ENCODE peak calls at places on chromosomes 5 and 9, in six cellular contexts. Y is neuronal stem cell, J is IMR-90, A is H9, M is H1, G is trophoblast cell. U is an unnamed sample.

GRCh38 chr5:118987988-118988945 is at the start of gene DTWD2:
- DNase-seq in G (peak; percentile 97), J (peak; percentile 88), Y (peak; percentile 90), M (peak; percentile 99), A (peak; percentile 97), U (peak; percentile 92)

GRCh38 chr5:6634788-6635430 is 1.7 kb downstream of the SRD5A1 start:
- DNase-seq in A (no peak), M (no peak), Y (no peak), G (no peak), J (peak; percentile 45), U (peak; percentile 19)

GRCh38 chr9:94145640-94146039 is 61.4 kb downstream of the PTPDC1 start:
- DNase-seq in J (no peak), G (no peak), A (no peak), Y (no peak), M (no peak), U (no peak)

GRCh38 chr5:84301535-84301934 is 83.1 kb downstream of the EDIL3 start:
- DNase-seq in M (no peak), A (no peak), G (no peak), Y (no peak), J (peak; percentile 56), U (no peak)

GRCh38 chr9:91803143-91803940 is 146.7 kb downstream of the ROR2 start:
- DNase-seq in Y (no peak), A (no peak), J (peak; percentile 81), G (peak; percentile 33), M (no peak), U (peak; percentile 75)

GRCh38 chr5:139167952-139168720 is 30.0 kb downstream of the SIL1 start:
- DNase-seq in A (no peak), G (no peak), Y (no peak), M (no peak), J (no peak), U (no peak)

GRCh38 chr5:109006129-109006528 is 258.4 kb downstream of the FER start:
- DNase-seq in J (no peak), Y (no peak), M (no peak), A (peak; percentile 24), G (no peak), U (no peak)

GRCh38 chr9:114178756-114179450 is 23.6 kb downstream of the COL27A1 start:
- DNase-seq in J (no peak), G (no peak), M (no peak), A (no peak), Y (no peak), U (peak; percentile 29)

GRCh38 chr5:122442938-122443337 is 130.9 kb downstream of the SNCAIP start:
- DNase-seq in G (no peak), M (no peak), A (no peak), J (no peak), Y (no peak), U (no peak)

GRCh38 chr5:153799466-153799865 is 239.2 kb downstream of the FAM114A2 start:
- DNase-seq in A (no peak), Y (no peak), G (no peak), M (no peak), J (no peak), U (no peak)

GRCh38 chr9:123656565-123656964 is 273.4 kb downstream of the DENND1A start:
- DNase-seq in J (peak; percentile 53), M (no peak), Y (no peak), G (no peak), A (no peak), U (no peak)

GRCh38 chr5:10310073-10310779 is 2.5 kb upstream of the CMBL start:
- DNase-seq in A (peak; percentile 57), Y (no peak), J (peak; percentile 59), M (no peak), G (peak; percentile 52), U (peak; percentile 39)

GRCh38 chr5:89583534-89583933 is 700.5 kb upstream of the MEF2C start:
- DNase-seq in M (no peak), A (no peak), G (no peak), Y (no peak), J (no peak), U (no peak)

GRCh38 chr5:89582768-89583339 is 699.9 kb upstream of the MEF2C start:
- DNase-seq in J (no peak), Y (no peak), A (no peak), G (no peak), M (no peak), U (no peak)

GRCh38 chr5:89580976-89581375 is 698.0 kb upstream of the MEF2C start:
- DNase-seq in J (no peak), G (no peak), M (no peak), Y (no peak), A (no peak), U (no peak)

DNA sequence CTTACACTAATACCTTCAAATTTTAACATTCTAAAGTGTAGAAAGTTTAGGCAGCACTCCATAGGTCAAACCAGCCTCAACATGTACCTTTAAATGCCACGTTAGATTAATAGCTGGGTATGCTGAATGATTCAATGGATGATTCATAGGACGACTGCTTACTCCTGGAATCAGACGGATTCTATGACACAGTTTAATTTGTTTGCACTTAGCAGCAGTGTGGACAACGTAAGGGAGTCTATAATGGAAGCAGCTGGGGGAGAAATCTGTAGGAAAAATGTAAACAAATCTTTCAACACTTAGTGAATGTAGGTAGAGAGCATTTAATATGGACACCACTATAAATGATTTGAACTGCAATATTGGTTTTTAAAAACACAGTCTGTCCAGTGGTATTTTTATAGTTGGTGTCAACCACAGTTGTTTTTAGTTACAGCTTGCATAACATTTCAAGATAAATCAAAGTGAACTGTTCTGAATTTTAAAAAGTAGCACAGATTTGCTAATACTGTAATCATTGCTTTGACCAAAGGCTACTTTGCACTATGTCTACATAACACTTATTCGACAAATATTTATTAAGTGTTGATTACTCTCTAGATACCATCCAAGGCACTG is 701.5 kb upstream of the MEF2C start:
- DNase-seq in M (no peak), A (no peak), J (peak; percentile 52), G (no peak), Y (no peak), U (peak; percentile 65)
- H2AFZ ChIP-seq in M (no peak overlapping the region), A (no peak overlapping the region), J (no peak overlapping the region), G (no peak overlapping the region), Y (no peak overlapping the region), U (no peak overlapping the region)

DNA sequence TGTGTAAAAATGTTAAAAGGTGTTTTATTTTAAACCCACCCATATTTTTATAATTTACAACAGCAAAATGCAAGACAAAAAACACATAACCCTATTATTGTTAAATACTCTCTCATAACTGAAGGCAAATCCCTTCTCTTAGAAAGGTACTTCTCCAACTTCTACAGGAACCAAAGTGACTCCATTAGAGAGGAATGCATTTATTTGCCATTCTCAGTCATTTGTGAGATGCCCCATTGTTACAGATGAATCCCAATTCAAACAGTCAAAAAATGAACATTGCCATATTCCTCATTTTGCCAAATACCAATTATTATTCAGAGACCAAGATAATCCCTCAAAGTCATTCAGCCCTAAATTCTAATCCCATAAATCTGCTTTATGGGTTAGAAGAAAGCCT is 175.8 kb downstream of the TSSK1B start:
- DNase-seq in J (no peak), Y (no peak), M (no peak), G (no peak), A (no peak), U (no peak)
- H4K91ac ChIP-seq in J (no peak overlapping the region), Y (no peak overlapping the region), M (no peak overlapping the region), G (no peak overlapping the region), A (no peak overlapping the region), U (no peak overlapping the region)

DNA sequence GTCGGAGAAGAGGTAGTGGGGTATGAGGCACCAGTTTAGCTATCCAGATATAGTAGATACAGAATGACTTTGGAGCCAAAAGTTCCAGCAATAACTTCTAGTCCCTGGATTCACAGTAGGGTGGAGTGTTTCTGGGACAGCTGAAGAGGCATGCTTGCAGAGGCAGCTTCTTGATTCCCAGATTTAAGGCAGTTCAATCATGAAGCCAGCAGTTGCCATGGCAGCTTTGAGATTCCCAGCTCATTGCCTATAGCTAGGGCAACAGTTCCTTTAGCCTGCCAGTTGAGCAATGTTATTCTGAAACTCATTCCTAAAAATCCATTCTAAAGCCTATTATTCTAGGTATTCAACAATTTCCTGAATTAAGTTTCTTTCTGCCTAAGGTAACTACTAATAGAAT is 79.1 kb downstream of the LIX1 start:
- DNase-seq in M (no peak), Y (no peak), G (peak; percentile 36), A (no peak), J (no peak), U (no peak)
- H2AFZ ChIP-seq in M (no peak overlapping the region), Y (no peak overlapping the region), G (no peak overlapping the region), A (no peak overlapping the region), J (no peak overlapping the region), U (no peak overlapping the region)

DNA sequence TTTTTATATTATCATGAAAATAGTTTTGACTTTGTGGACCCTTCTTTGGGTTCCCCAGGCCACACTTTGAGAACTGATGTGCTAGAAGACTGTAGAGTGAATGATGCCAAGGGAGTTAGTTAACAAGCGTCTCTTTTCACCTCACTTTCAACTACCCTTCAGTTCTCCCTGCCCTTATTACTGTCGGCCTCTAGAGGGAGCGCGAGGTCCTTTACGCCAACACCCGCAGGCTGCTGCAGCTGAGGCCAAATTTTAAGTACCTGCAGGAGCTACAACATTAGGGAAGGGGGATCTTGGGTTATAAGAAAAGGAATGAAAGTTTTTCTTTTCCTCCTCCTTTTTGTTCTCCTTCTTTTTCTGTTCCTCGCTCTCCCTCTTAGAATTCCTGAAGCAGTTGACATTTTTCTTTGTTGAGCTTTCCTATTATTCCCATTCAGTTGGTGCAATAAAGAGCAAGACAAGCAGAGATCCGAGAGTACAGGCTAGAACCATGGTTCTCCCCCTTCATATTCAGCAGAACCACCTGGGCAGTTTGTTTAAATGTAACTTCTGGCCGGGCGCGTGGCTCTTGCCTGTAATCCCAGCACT is 84.0 kb downstream of the ZFAND5 start:
- DNase-seq in M (peak; percentile 76), J (peak; percentile 59), G (peak; percentile 77), Y (peak; percentile 65), A (peak; percentile 78), U (peak; percentile 55)
- H4K91ac ChIP-seq in M (no peak overlapping the region), J (no peak overlapping the region), G (no peak overlapping the region), Y (no peak overlapping the region), A (no peak overlapping the region), U (no peak overlapping the region)

DNA sequence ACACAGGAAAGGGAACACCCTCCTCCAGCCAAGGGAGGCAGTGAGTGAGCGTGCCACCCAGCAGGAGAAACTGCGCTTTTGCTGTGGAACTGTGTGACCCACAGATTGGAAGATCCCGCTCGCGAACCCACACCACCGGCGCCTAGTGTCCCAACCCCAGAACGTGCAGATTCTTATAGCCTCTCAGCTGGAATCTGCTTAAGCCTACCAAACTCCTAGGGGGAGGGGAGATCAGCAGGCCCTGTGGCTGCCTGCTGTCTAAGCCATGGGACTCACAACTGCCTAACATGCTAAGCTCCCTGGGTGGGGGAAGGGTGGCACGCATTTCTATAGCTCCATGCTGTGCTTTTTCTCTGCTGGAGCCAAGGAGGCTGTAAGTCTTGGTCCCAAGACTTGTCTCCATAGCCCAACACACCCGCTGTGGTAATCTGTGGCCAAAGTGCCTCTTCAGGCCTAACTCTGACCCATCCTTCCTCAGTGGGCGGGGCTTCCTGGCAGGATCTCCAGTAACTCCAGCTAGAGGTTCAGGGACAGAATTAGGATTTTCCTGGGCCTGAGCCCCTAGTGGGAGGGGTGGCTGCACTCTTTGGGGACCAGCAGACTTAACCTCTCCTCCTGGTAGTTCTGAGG is 485.0 kb downstream of the TAF11L14 start:
- DNase-seq in J (no peak), G (no peak), A (peak; percentile 58), Y (no peak), M (peak; percentile 54), U (no peak)
- H2AFZ ChIP-seq in J (no peak overlapping the region), G (no peak overlapping the region), A (no peak overlapping the region), Y (peak overlapping the region; percentile 29), M (no peak overlapping the region), U (no peak overlapping the region)

GRCh38 chr5:135051872-135052271 is 17.8 kb upstream of the PITX1 start:
- DNase-seq in Y (no peak), G (no peak), A (no peak), M (no peak), J (no peak), U (no peak)
- H4K91ac ChIP-seq in Y (no peak overlapping the region), G (peak overlapping the region; percentile 60), A (no peak overlapping the region), M (no peak overlapping the region), J (no peak overlapping the region), U (no peak overlapping the region)